ENCODE peak calls at places on chromosomes 7 and 10, in four cellular contexts. O, R, E and L are unnamed samples.

GRCh38 chr10:35466170-35466569 is 129.9 kb downstream of the CCNY start:
- DNase-seq in E (no peak), R (no peak), O (no peak), L (no peak)

GRCh38 chr7:1920266-1920681 is 250.2 kb downstream of the ELFN1 start:
- DNase-seq in E (peak; percentile 56), O (no peak), R (no peak), L (no peak)

GRCh38 chr7:146090023-146090645 is 26.5 kb upstream of the CNTNAP2 start:
- DNase-seq in R (no peak), O (no peak), E (no peak), L (no peak)

GRCh38 chr7:84247591-84247990 is 53.0 kb upstream of the SEMA3A start:
- DNase-seq in O (no peak), R (no peak), E (no peak), L (no peak)

GRCh38 chr7:118259115-118259514 is 34.6 kb downstream of the ANKRD7 start:
- DNase-seq in R (no peak), O (no peak), E (no peak), L (no peak)

GRCh38 chr10:125102821-125103220 is 57.5 kb downstream of the CTBP2 start:
- DNase-seq in E (peak; percentile 16), R (no peak), O (no peak), L (no peak)

GRCh38 chr10:110739811-110740271 is 95.7 kb downstream of the RBM20 start:
- DNase-seq in R (peak; percentile 7), O (no peak), E (no peak), L (no peak)

GRCh38 chr7:130420943-130421578 is 19.8 kb downstream of the CEP41 start:
- DNase-seq in O (no peak), E (no peak), R (no peak), L (no peak)

GRCh38 chr10:119333146-119333792 is 125.9 kb downstream of the GRK5 start:
- DNase-seq in O (no peak), R (no peak), E (no peak), L (no peak)

GRCh38 chr7:128084896-128085608 is 53.8 kb upstream of the LRRC4 start:
- DNase-seq in O (no peak), R (no peak), E (no peak), L (no peak)

GRCh38 chr10:47354162-47354561 is 6.0 kb downstream of the RBP3 start:
- DNase-seq in O (no peak), E (no peak), R (no peak), L (no peak)

GRCh38 chr10:129888784-129889616 is 75.1 kb downstream of the EBF3 start:
- DNase-seq in O (no peak), E (no peak), R (peak; percentile 81), L (no peak)

GRCh38 chr7:11261470-11261869 is 287.8 kb downstream of the PHF14 start:
- DNase-seq in E (no peak), R (no peak), O (no peak), L (no peak)

GRCh38 chr7:727104-727805 is at the start of gene PRKAR1B:
- DNase-seq in R (no peak), E (peak; percentile 50), O (no peak), L (no peak)

GRCh38 chr10:63521389-63522128 is at the start of gene REEP3:
- DNase-seq in R (peak; percentile 63), O (peak; percentile 27), E (peak; percentile 79), L (no peak)

GRCh38 chr10:34520084-34520483 is 295.0 kb downstream of the PARD3 start:
- DNase-seq in E (no peak), R (no peak), O (no peak), L (no peak)

GRCh38 chr10:116151076-116151475 is 121.9 kb downstream of the GFRA1 start:
- DNase-seq in O (no peak), E (no peak), R (no peak), L (no peak)

GRCh38 chr10:120600871-120601644 is 144.0 kb downstream of the PLPP4 start:
- DNase-seq in R (peak; percentile 17), O (no peak), E (no peak), L (no peak)

GRCh38 chr10:986137-986825 is 2.0 kb upstream of the GTPBP4 start:
- DNase-seq in R (no peak), E (peak; percentile 84), O (no peak), L (peak; percentile 50)